ENCODE peak calls at places on chromosomes 13 and 19, in six cellular contexts. I is heart left ventricle, X is GM23338, R is H1, U is pancreas, M is uterus. C is an unnamed sample.

GRCh38 chr13:110463876-110464510 is 97.5 kb downstream of the RAB20 start:
- DNase-seq in I (no peak), X (no peak), R (no peak), U (no peak), M (no peak), C (no peak)

GRCh38 chr13:20779405-20779804 is 5.6 kb upstream of the EEF1AKMT1 start:
- DNase-seq in I (no peak), X (peak), R (no peak), U (no peak), M (no peak), C (no peak)

GRCh38 chr13:50128406-50129048 is 113.3 kb downstream of the KCNRG start:
- DNase-seq in I (no peak), X (peak), R (no peak), U (no peak), M (no peak), C (no peak)

GRCh38 chr13:29861694-29862110 is 11.3 kb upstream of the UBL3 start:
- DNase-seq in I (no peak), X (no peak), R (no peak), U (no peak), M (no peak), C (no peak)

GRCh38 chr19:41588497-41589209 is 12.7 kb downstream of the CEACAM21 start:
- DNase-seq in I (no peak), X (peak), R (no peak), U (no peak), M (no peak), C (peak)

GRCh38 chr13:113151745-113152707 is 6.4 kb upstream of the PROZ start:
- DNase-seq in I (no peak), X (no peak), R (no peak), U (no peak), M (no peak), C (no peak)

GRCh38 chr19:39402417-39403297 is 4.0 kb upstream of the ZFP36 start:
- DNase-seq in I (peak), X (peak), R (no peak), U (peak), M (peak), C (no peak)

GRCh38 chr19:52943134-52943883 is 19.4 kb downstream of the ZNF816 start:
- DNase-seq in I (no peak), X (no peak), R (no peak), U (no peak), M (no peak), C (no peak)

GRCh38 chr13:98039261-98039660 is 85.8 kb downstream of the IPO5 start:
- DNase-seq in I (no peak), X (no peak), R (no peak), U (peak), M (no peak), C (no peak)

GRCh38 chr19:49791776-49792445 is 21.2 kb downstream of the FUZ start:
- DNase-seq in I (no peak), X (no peak), R (no peak), U (no peak), M (no peak), C (no peak)

GRCh38 chr13:113860051-113860471 is 3.8 kb downstream of the GAS6 start:
- DNase-seq in I (no peak), X (peak), R (no peak), U (peak), M (no peak), C (no peak)

GRCh38 chr19:28960986-28961705 is 251.8 kb downstream of the UQCRFS1 start:
- DNase-seq in I (no peak), X (no peak), R (no peak), U (no peak), M (no peak), C (no peak)

GRCh38 chr19:35460608-35461007 is 12.6 kb downstream of the FFAR2 start:
- DNase-seq in I (no peak), X (no peak), R (no peak), U (no peak), M (no peak), C (no peak)

GRCh38 chr13:66618702-66619101 is 611.4 kb downstream of the PCDH9 start:
- DNase-seq in I (no peak), X (peak), R (no peak), U (no peak), M (no peak), C (peak)

GRCh38 chr13:97781891-97782305 is 171.6 kb upstream of the IPO5 start:
- DNase-seq in I (no peak), X (no peak), R (no peak), U (no peak), M (no peak), C (no peak)

GRCh38 chr19:35545855-35546381 is 492 bp downstream of the TMEM147 start:
- DNase-seq in I (peak), X (peak), R (no peak), U (no peak), M (no peak), C (peak)

GRCh38 chr19:16497042-16497441 is 848 bp downstream of the C19orf44 start:
- DNase-seq in I (no peak), X (no peak), R (no peak), U (no peak), M (no peak), C (no peak)

GRCh38 chr19:48513289-48514122 is 1.9 kb upstream of the LMTK3 start:
- DNase-seq in I (peak), X (peak), R (no peak), U (peak), M (no peak), C (peak)

GRCh38 chr13:75175575-75175974 is 306.4 kb downstream of the TBC1D4 start:
- DNase-seq in I (no peak), X (no peak), R (no peak), U (no peak), M (no peak), C (no peak)

GRCh38 chr19:16383584-16384161 is 59.0 kb downstream of the KLF2 start:
- DNase-seq in I (no peak), X (no peak), R (no peak), U (no peak), M (no peak), C (no peak)

GRCh38 chr19:13063461-13064091 is 39.1 kb downstream of the LYL1 start:
- DNase-seq in I (peak), X (no peak), R (no peak), U (no peak), M (no peak), C (no peak)

GRCh38 chr13:46121597-46122163 is 16.8 kb upstream of the CPB2 start:
- DNase-seq in I (no peak), X (no peak), R (no peak), U (no peak), M (no peak), C (no peak)

GRCh38 chr13:112771877-112772538 is 82.2 kb downstream of the ATP11A start:
- DNase-seq in I (no peak), X (no peak), R (no peak), U (peak), M (no peak), C (no peak)

GRCh38 chr13:94917814-94918213 is 205.5 kb upstream of the SOX21 start:
- DNase-seq in I (no peak), X (peak), R (peak), U (no peak), M (no peak), C (no peak)

GRCh38 chr19:37920591-37921450 is 13.8 kb downstream of the SIPA1L3 start:
- DNase-seq in I (no peak), X (no peak), R (no peak), U (no peak), M (no peak), C (no peak)

GRCh38 chr19:47839411-47839810 is 17.7 kb downstream of the CRX start:
- DNase-seq in I (no peak), X (no peak), R (no peak), U (no peak), M (no peak), C (no peak)

GRCh38 chr19:55353803-55354697 is 469 bp downstream of the COX6B2 start:
- DNase-seq in I (peak), X (peak), R (no peak), U (peak), M (peak), C (peak)

GRCh38 chr19:49430172-49430677 is 5.0 kb downstream of the GFY start:
- DNase-seq in I (no peak), X (no peak), R (no peak), U (no peak), M (no peak), C (no peak)

GRCh38 chr13:111517641-111518010 is 197.2 kb downstream of the TEX29 start:
- DNase-seq in I (no peak), X (no peak), R (no peak), U (no peak), M (no peak), C (no peak)

GRCh38 chr19:5617080-5617479 is 5.5 kb downstream of the SAFB2 start:
- DNase-seq in I (no peak), X (no peak), R (no peak), U (no peak), M (no peak), C (no peak)

GRCh38 chr13:54078271-54078670 is 1049.7 kb downstream of the OLFM4 start:
- DNase-seq in I (no peak), X (no peak), R (no peak), U (no peak), M (no peak), C (no peak)

GRCh38 chr19:4516939-4517300 is 1.4 kb downstream of the PLIN4 start:
- DNase-seq in I (peak), X (no peak), R (no peak), U (no peak), M (no peak), C (no peak)

GRCh38 chr13:81874681-81875661 is 1534.0 kb upstream of the SPRY2 start:
- DNase-seq in I (no peak), X (peak), R (peak), U (no peak), M (no peak), C (no peak)

GRCh38 chr19:16457195-16457953 is 14.4 kb downstream of the EPS15L1 start:
- DNase-seq in I (peak), X (peak), R (no peak), U (peak), M (peak), C (no peak)

GRCh38 chr19:30419581-30420180 is 47.5 kb downstream of the ZNF536 start:
- DNase-seq in I (no peak), X (no peak), R (no peak), U (no peak), M (no peak), C (no peak)

GRCh38 chr13:40665061-40665753 is 1.2 kb downstream of the FOXO1 start:
- DNase-seq in I (peak), X (peak), R (no peak), U (peak), M (peak), C (peak)

GRCh38 chr13:40660692-40661091 is 5.7 kb downstream of the FOXO1 start:
- DNase-seq in I (no peak), X (no peak), R (no peak), U (no peak), M (no peak), C (no peak)

GRCh38 chr13:40660270-40660669 is 6.2 kb downstream of the FOXO1 start:
- DNase-seq in I (no peak), X (peak), R (no peak), U (no peak), M (no peak), C (no peak)

GRCh38 chr13:40664100-40665060 is 2.1 kb downstream of the FOXO1 start:
- DNase-seq in I (peak), X (peak), R (no peak), U (peak), M (peak), C (peak)

GRCh38 chr13:40662866-40663265 is 3.6 kb downstream of the FOXO1 start:
- DNase-seq in I (no peak), X (peak), R (no peak), U (no peak), M (no peak), C (peak)
- H3K27ac ChIP-seq in I (peak), X (peak), R (no peak), U (no peak), M (peak), C (no peak)

GRCh38 chr19:2269244-2270156 is 12.5 kb downstream of the PEAK3 start:
- DNase-seq in I (peak), X (peak), R (peak), U (peak), M (peak), C (peak)
- TF ChIP-seq CTCF in I (no peak), X (no peak), R (no peak), U (no peak), M (no peak), C (no peak)

DNA sequence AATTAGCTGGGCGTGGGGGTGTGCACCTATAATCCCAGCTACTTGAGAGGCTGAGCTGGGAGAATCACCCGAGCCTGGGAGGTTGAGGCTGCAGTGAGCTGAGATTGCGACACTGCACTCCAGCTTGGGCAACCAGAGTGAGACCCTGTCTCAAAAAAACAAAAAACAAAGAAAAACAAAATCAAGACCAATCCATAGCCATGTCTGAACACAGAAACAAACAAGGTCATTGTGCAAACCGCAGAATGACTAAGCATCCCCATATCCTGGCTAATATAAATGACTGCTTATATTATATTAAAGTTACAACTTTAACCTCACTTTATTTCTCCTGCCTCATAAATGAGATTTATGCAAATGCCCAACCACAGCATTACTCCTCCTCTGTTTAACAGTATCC is 2.3 kb upstream of the LYPD3 start:
- DNase-seq in I (no peak), X (no peak), R (no peak), U (no peak), M (no peak), C (peak)
- H3K27ac ChIP-seq in I (no peak), X (no peak), R (no peak), U (no peak), M (no peak), C (peak)

DNA sequence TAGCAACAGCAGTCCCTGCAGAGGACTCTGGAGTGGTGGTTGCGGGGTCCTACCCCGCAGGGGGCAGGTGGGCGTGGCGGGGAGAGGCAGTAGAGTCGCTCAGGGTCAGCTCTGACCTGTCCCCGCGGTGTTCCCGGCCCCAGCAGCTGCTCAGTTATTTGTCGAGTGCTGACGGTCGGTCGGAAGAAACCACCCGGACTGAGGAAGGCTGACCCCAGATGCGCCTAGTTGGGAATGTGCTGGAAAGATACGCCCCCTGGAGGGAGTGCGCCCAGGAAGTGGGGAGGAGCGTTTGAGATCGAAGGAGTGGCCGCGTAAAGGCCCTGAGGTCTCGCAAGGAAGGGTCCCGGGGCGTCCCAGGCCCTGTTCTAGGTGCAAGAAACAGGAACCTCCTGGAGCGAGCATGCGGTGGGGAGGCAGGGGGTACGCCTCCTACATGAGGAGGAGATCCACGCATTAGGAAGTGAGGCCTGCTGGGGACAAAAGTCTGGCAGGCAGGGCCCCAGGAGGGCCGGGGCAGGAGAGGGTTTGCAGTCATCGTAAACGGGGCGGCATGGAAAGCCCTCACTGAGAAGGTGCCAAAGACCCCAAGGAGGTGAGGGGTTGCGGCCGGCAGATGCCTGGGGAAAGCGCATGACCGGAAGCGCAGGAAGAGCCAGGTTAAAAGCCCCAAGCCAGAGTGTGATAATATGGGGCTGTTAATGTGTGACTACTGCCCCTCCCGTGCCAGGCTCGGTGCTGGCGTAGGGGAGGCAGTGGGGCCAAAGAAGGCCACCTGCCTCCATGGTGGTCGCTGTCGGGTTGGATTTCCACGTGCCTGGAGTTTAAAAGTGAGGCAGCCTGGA is 9.1 kb downstream of the CCDC8 start:
- DNase-seq in I (peak), X (peak), R (no peak), U (peak), M (peak), C (no peak)
- TF ChIP-seq CTCF in I (no peak), X (no peak), R (no peak), U (no peak), M (no peak), C (peak)

DNA sequence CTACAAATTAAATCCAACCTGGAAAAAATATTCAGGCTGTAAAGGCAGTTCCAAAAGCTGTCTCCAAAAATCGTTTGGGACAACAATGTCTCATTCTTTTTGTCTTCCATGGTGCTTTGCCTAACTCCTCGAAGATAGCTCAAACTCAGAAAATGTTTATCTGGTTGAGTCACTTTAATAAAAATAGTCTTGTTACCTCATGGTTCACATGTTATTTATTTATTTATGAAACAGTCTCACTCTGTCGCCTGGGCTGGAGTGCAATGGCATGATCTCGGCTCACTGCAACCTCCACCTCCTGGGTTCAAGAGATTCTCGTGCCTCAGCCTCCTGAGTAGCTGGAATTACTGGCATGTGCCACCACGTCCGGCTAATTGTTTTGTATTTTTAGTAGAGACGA is 4.9 kb upstream of the BRD4 start:
- DNase-seq in I (no peak), X (no peak), R (no peak), U (no peak), M (no peak), C (no peak)
- H3K27ac ChIP-seq in I (peak), X (no peak), R (no peak), U (no peak), M (peak), C (no peak)

GRCh38 chr19:40584007-40584406 is 7.3 kb downstream of the SHKBP1 start:
- DNase-seq in I (no peak), X (peak), R (no peak), U (no peak), M (no peak), C (no peak)
- TF ChIP-seq CTCF in I (no peak), X (peak), R (peak), U (no peak), M (no peak), C (no peak)

GRCh38 chr13:39809466-39809865 is 154.0 kb downstream of the COG6 start:
- DNase-seq in I (no peak), X (no peak), R (no peak), U (no peak), M (no peak), C (no peak)
- H3K27ac ChIP-seq in I (no peak), X (no peak), R (no peak), U (no peak), M (no peak), C (no peak)

DNA sequence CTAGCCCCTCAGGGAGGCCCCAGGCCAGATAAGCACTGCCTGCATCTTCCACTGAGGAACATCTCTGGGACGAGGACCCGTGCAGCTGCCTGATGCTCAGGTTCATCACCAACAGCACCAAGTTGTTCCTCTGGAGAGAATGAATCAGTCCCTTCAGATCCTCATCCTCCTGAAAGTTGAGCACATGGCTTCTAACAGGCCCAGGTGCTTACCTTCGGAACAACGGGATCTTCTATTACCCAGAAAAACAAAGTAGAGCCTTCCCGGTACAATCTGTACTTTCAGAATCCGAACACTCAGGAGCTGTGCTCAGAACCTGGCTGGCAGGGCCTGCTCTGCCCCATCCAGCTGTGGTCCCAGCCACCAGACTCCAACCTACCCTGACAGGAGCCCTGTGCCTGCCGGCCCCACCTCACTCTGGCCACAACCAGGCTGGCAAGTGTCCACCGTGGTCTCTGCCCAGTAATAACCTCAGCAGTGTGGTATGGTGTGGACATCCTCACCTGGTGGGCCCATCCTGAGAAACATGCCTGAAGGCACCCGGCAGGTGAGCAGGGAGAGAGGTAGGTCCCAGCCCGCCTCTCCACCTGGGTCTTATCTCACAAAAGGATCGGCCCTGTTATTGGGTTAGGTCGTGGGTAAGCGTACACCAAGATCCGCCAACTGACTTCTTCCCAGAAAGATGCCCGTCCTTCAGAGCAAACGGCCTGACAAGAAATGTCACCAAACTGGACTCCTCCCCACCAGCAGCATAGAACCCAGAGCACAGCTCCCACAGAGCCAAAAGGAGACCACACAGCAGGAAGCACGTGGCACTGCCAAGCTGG is 34.1 kb downstream of the ELL start:
- DNase-seq in I (no peak), X (no peak), R (no peak), U (no peak), M (no peak), C (no peak)
- TF ChIP-seq CTCF in I (no peak), X (no peak), R (no peak), U (no peak), M (no peak), C (no peak)

GRCh38 chr19:36687214-36688056 is at the start of gene ZNF567:
- DNase-seq in I (peak), X (peak), R (peak), U (peak), M (peak), C (peak)

GRCh38 chr19:36686365-36687213 is 823 bp upstream of the ZNF567 start:
- DNase-seq in I (peak), X (peak), R (no peak), U (peak), M (peak), C (no peak)

GRCh38 chr19:36685835-36686234 is 1.6 kb upstream of the ZNF567 start:
- DNase-seq in I (no peak), X (no peak), R (no peak), U (no peak), M (no peak), C (no peak)

GRCh38 chr19:36688058-36688457 is 646 bp downstream of the ZNF567 start:
- DNase-seq in I (no peak), X (no peak), R (no peak), U (no peak), M (no peak), C (no peak)
- H3K27ac ChIP-seq in I (peak), X (peak), R (peak), U (peak), M (peak), C (peak)